ENCODE peak calls at places on chromosomes 16 and 17, in ten cellular contexts. H, S, L, F, V, B, I, X, K and P are unnamed samples.

GRCh38 chr17:61303334-61304096 is 96.1 kb upstream of the TBX2 start:
- DNase-seq in F (no peak), K (no peak), L (no peak), S (no peak), H (no peak), X (no peak), B (no peak), V (no peak), I (no peak), P (no peak)

GRCh38 chr17:37844158-37844976 is 79.8 kb upstream of the TBC1D3K start:
- DNase-seq in B (no peak), F (peak), I (peak), L (peak), S (no peak), H (peak), X (no peak), K (peak), V (no peak), P (no peak)

GRCh38 chr16:88279998-88280397 is 102.8 kb upstream of the ZNF469 start:
- DNase-seq in F (no peak), I (no peak), L (no peak), H (no peak), X (no peak), B (no peak), S (no peak), V (no peak), K (no peak), P (no peak)

GRCh38 chr17:65191805-65192740 is 54.9 kb downstream of the RGS9 start:
- DNase-seq in B (no peak), H (no peak), X (no peak), I (no peak), V (no peak), F (peak), K (no peak), L (no peak), S (peak), P (no peak)

GRCh38 chr16:9090101-9090959 is 1.1 kb upstream of the HAPSTR1 start:
- DNase-seq in H (peak), S (peak), B (no peak), I (peak), F (peak), V (no peak), L (peak), K (no peak), X (no peak), P (no peak)

GRCh38 chr17:72826602-72827001 is 265.9 kb downstream of the SLC39A11 start:
- DNase-seq in I (no peak), H (no peak), F (peak), S (no peak), V (no peak), X (no peak), K (no peak), B (no peak), L (no peak), P (no peak)

GRCh38 chr16:21684199-21684598 is 20.4 kb downstream of the OTOA start:
- DNase-seq in F (no peak), K (no peak), I (peak), V (peak), S (peak), X (peak), H (no peak), L (peak), B (no peak), P (no peak)

GRCh38 chr16:57732011-57732410 is 3.6 kb upstream of the KATNB1 start:
- DNase-seq in X (no peak), B (no peak), H (no peak), I (no peak), L (no peak), F (no peak), V (no peak), K (no peak), S (no peak), P (no peak)

GRCh38 chr16:1532081-1532760 is 1.2 kb upstream of the TMEM204 start:
- DNase-seq in B (no peak), I (peak), K (no peak), S (no peak), H (no peak), F (no peak), V (no peak), L (peak), X (no peak), P (no peak)

GRCh38 chr17:68973098-68973929 is 18.1 kb upstream of the ABCA8 start:
- DNase-seq in X (no peak), F (no peak), L (no peak), K (no peak), V (no peak), H (no peak), S (no peak), I (no peak), B (no peak), P (no peak)

GRCh38 chr16:30902070-30902972 is 5.9 kb downstream of the CTF1 start:
- DNase-seq in X (peak), I (peak), V (no peak), F (peak), L (peak), H (peak), B (no peak), S (peak), K (no peak), P (no peak)

GRCh38 chr17:81858967-81859905 is 1.1 kb downstream of the P4HB start:
- DNase-seq in V (no peak), B (no peak), S (no peak), K (no peak), I (no peak), H (no peak), F (peak), X (no peak), L (no peak), P (no peak)

GRCh38 chr17:39754958-39755549 is 17.3 kb downstream of the GRB7 start:
- DNase-seq in L (peak), I (no peak), S (peak), B (no peak), V (no peak), X (no peak), K (no peak), H (no peak), F (no peak), P (no peak)

GRCh38 chr17:43936434-43936833 is 5.8 kb downstream of the PPY start:
- DNase-seq in K (no peak), F (peak), L (no peak), B (no peak), I (no peak), H (no peak), S (no peak), V (no peak), X (no peak), P (no peak)

GRCh38 chr17:60513014-60513413 is 13.0 kb downstream of the APPBP2 start:
- DNase-seq in F (no peak), V (no peak), K (no peak), I (no peak), B (no peak), X (no peak), S (no peak), L (no peak), H (no peak), P (no peak)

GRCh38 chr17:69406906-69407305 is 7.6 kb upstream of the MAP2K6 start:
- DNase-seq in V (no peak), X (no peak), I (no peak), H (no peak), F (peak), S (no peak), K (no peak), L (no peak), B (no peak), P (no peak)

GRCh38 chr17:80146121-80147034 is 550 bp downstream of the EIF4A3 start:
- DNase-seq in V (no peak), F (peak), S (peak), L (peak), X (no peak), B (no peak), I (no peak), K (peak), H (no peak), P (no peak)

GRCh38 chr17:39360537-39360936 is 40.9 kb downstream of the FBXL20 start:
- DNase-seq in S (no peak), K (no peak), V (no peak), H (no peak), B (no peak), I (no peak), X (no peak), L (no peak), F (no peak), P (no peak)

GRCh38 chr17:60127068-60128064 is 22.4 kb upstream of the CA4 start:
- DNase-seq in B (no peak), H (no peak), S (peak), L (no peak), V (no peak), F (no peak), I (no peak), K (no peak), X (no peak), P (no peak)

GRCh38 chr17:47177261-47177660 is 11.8 kb downstream of the CDC27 start:
- DNase-seq in V (peak), H (no peak), F (no peak), X (no peak), L (no peak), B (no peak), I (no peak), K (no peak), S (no peak), P (no peak)

GRCh38 chr17:27846042-27846655 is 45.8 kb upstream of the NOS2 start:
- DNase-seq in I (no peak), K (peak), F (no peak), B (no peak), L (no peak), X (no peak), S (no peak), V (no peak), H (no peak), P (no peak)

GRCh38 chr17:43444223-43445008 is 39.4 kb upstream of the DHX8 start:
- DNase-seq in V (no peak), X (no peak), F (no peak), H (no peak), S (no peak), L (no peak), I (no peak), B (no peak), K (no peak), P (no peak)

GRCh38 chr16:81900456-81900855 is 110.8 kb downstream of the SDR42E1 start:
- DNase-seq in V (no peak), X (no peak), F (no peak), I (no peak), H (no peak), B (no peak), L (no peak), S (no peak), K (no peak), P (no peak)

GRCh38 chr16:67563708-67564468 is 1.6 kb downstream of the CTCF start:
- DNase-seq in X (peak), H (no peak), F (peak), V (no peak), I (no peak), L (no peak), K (no peak), S (peak), B (no peak), P (no peak)

GRCh38 chr17:64920419-64921172 is 1.3 kb upstream of the LRRC37A3 start:
- DNase-seq in H (no peak), S (no peak), B (no peak), V (no peak), K (no peak), L (no peak), F (no peak), X (no peak), I (no peak), P (no peak)

GRCh38 chr17:73591278-73592078 is 52.8 kb downstream of the SDK2 start:
- DNase-seq in S (peak), K (no peak), B (no peak), I (no peak), H (no peak), V (no peak), F (no peak), X (no peak), L (peak), P (no peak)

GRCh38 chr17:55416470-55417052 is 5.1 kb downstream of the MMD start:
- DNase-seq in F (no peak), V (no peak), K (no peak), L (no peak), S (no peak), B (no peak), I (no peak), H (no peak), X (no peak), P (no peak)

GRCh38 chr16:70520612-70521297 is 2.6 kb downstream of the COG4 start:
- DNase-seq in F (peak), I (no peak), L (peak), B (no peak), X (no peak), H (no peak), K (no peak), V (no peak), S (no peak), P (peak)

GRCh38 chr17:28895794-28896447 is 1.6 kb downstream of the FLOT2 start:
- DNase-seq in I (no peak), X (no peak), B (no peak), H (no peak), V (no peak), K (no peak), F (no peak), L (no peak), S (no peak), P (no peak)

GRCh38 chr16:75965504-75966374 is 239.4 kb upstream of the CPHXL start:
- DNase-seq in X (no peak), I (no peak), S (no peak), L (no peak), H (no peak), B (no peak), K (no peak), V (no peak), F (peak), P (no peak)

GRCh38 chr17:77349976-77350830 is 209.4 kb downstream of the SEC14L1 start:
- DNase-seq in S (no peak), K (no peak), B (no peak), X (no peak), I (no peak), L (no peak), V (no peak), H (no peak), F (no peak), P (no peak)

GRCh38 chr16:1650131-1650530 is 27.9 kb upstream of the JPT2 start:
- DNase-seq in H (no peak), X (no peak), V (no peak), L (no peak), K (no peak), S (no peak), I (no peak), B (no peak), F (no peak), P (no peak)